ENCODE peak calls at places on chromosomes 4 and X, in six cellular contexts. M is WTC11, V is GM23338, U is K562, H is H1, N is GM12878. E is an unnamed sample.

GRCh38 chrX:110699109-110699508 is 96.5 kb downstream of the CHRDL1 start:
- DNase-seq in M (no peak), V (no peak), U (no peak), H (no peak), N (no peak), E (no peak)

GRCh38 chr4:122639181-122639580 is 18.3 kb upstream of the IL21 start:
- DNase-seq in M (no peak), V (no peak), U (no peak), H (no peak), N (no peak), E (no peak)

GRCh38 chr4:177177446-177178160 is 132.1 kb upstream of the NEIL3 start:
- DNase-seq in M (no peak), V (no peak), U (no peak), H (no peak), N (no peak), E (no peak)

GRCh38 chr4:159290321-159291030 is 187.6 kb downstream of the RAPGEF2 start:
- DNase-seq in M (no peak), V (no peak), U (no peak), H (no peak), N (no peak), E (no peak)

GRCh38 chrX:136065044-136065671 is 79.9 kb downstream of the SLC9A6 start:
- DNase-seq in M (no peak), V (no peak), U (no peak), H (no peak), N (no peak), E (peak)

GRCh38 chrX:97372006-97372766 is 488.5 kb downstream of the RPA4 start:
- DNase-seq in M (no peak), V (no peak), U (no peak), H (no peak), N (no peak), E (no peak)

GRCh38 chrX:114073926-114074325 is 510.0 kb upstream of the HTR2C start:
- DNase-seq in M (no peak), V (no peak), U (no peak), H (no peak), N (no peak), E (no peak)

GRCh38 chr4:120731561-120731960 is 191.0 kb downstream of the PRDM5 start:
- DNase-seq in M (no peak), V (no peak), U (no peak), H (no peak), N (no peak), E (no peak)

GRCh38 chr4:8147231-8147970 is 11.2 kb downstream of the ABLIM2 start:
- DNase-seq in M (no peak), V (peak), U (no peak), H (no peak), N (no peak), E (no peak)

GRCh38 chr4:2333916-2334644 is 72.2 kb upstream of the MXD4 start:
- DNase-seq in M (no peak), V (no peak), U (no peak), H (no peak), N (no peak), E (no peak)

GRCh38 chr4:112411781-112412281 is 104.1 kb downstream of the NEUROG2 start:
- DNase-seq in M (peak), V (peak), U (no peak), H (peak), N (no peak), E (no peak)

GRCh38 chr4:142405021-142405991 is 440.8 kb downstream of the INPP4B start:
- DNase-seq in M (no peak), V (peak), U (no peak), H (no peak), N (peak), E (no peak)

GRCh38 chrX:70720721-70721120 is 187.8 kb downstream of the TEX11 start:
- DNase-seq in M (no peak), V (no peak), U (no peak), H (no peak), N (no peak), E (no peak)

GRCh38 chrX:120269379-120270035 is 18.9 kb downstream of the ZBTB33 start:
- DNase-seq in M (no peak), V (no peak), U (no peak), H (no peak), N (no peak), E (no peak)

GRCh38 chr4:105807496-105807895 is 87.8 kb upstream of the NPNT start:
- DNase-seq in M (no peak), V (no peak), U (no peak), H (no peak), N (no peak), E (no peak)

GRCh38 chrX:53088136-53088974 is 5.6 kb upstream of the KANTR start:
- DNase-seq in M (peak), V (peak), U (no peak), H (peak), N (no peak), E (no peak)

GRCh38 chr4:109005523-109005922 is 242.7 kb upstream of the ETNPPL start:
- DNase-seq in M (no peak), V (no peak), U (no peak), H (no peak), N (no peak), E (no peak)

GRCh38 chr4:19262467-19262866 is 989.2 kb upstream of the SLIT2 start:
- DNase-seq in M (no peak), V (no peak), U (no peak), H (no peak), N (no peak), E (no peak)

GRCh38 chrX:13164611-13165010 is 120.2 kb upstream of the FAM9C start:
- DNase-seq in M (no peak), V (peak), U (no peak), H (no peak), N (no peak), E (no peak)

GRCh38 chrX:74242050-74242449 is 61.9 kb upstream of the ZCCHC13 start:
- DNase-seq in M (no peak), V (no peak), U (no peak), H (no peak), N (no peak), E (peak)

GRCh38 chr4:123649644-123650356 is 253.2 kb downstream of the SPRY1 start:
- DNase-seq in M (peak), V (peak), U (no peak), H (no peak), N (no peak), E (peak)

GRCh38 chr4:173509031-173510001 is 20.7 kb downstream of the HAND2 start:
- DNase-seq in M (no peak), V (peak), U (no peak), H (peak), N (no peak), E (no peak)

GRCh38 chr4:186778134-186778533 is 54.5 kb upstream of the FAT1 start:
- DNase-seq in M (no peak), V (peak), U (no peak), H (no peak), N (no peak), E (no peak)

GRCh38 chr4:84051728-84052127 is 447.4 kb downstream of the NKX6-1 start:
- DNase-seq in M (no peak), V (peak), U (no peak), H (no peak), N (no peak), E (no peak)

GRCh38 chr4:15410750-15411149 is 17.1 kb upstream of the C1QTNF7 start:
- DNase-seq in M (no peak), V (no peak), U (no peak), H (no peak), N (no peak), E (no peak)

GRCh38 chr4:158535130-158535614 is 13.5 kb downstream of the RXFP1 start:
- DNase-seq in M (no peak), V (no peak), U (no peak), H (no peak), N (no peak), E (no peak)

GRCh38 chr4:82500106-82500738 is 61.6 kb downstream of the TMEM150C start:
- DNase-seq in M (no peak), V (no peak), U (no peak), H (no peak), N (no peak), E (no peak)

GRCh38 chr4:145345401-145345800 is 136.3 kb upstream of the SMAD1 start:
- DNase-seq in M (no peak), V (no peak), U (no peak), H (no peak), N (no peak), E (no peak)

GRCh38 chr4:77193511-77194236 is 36.7 kb downstream of the CCNG2 start:
- DNase-seq in M (peak), V (peak), U (peak), H (peak), N (peak), E (no peak)

GRCh38 chr4:99159699-99160098 is 15.6 kb upstream of the ADH4 start:
- DNase-seq in M (no peak), V (no peak), U (no peak), H (no peak), N (no peak), E (peak)

DNA sequence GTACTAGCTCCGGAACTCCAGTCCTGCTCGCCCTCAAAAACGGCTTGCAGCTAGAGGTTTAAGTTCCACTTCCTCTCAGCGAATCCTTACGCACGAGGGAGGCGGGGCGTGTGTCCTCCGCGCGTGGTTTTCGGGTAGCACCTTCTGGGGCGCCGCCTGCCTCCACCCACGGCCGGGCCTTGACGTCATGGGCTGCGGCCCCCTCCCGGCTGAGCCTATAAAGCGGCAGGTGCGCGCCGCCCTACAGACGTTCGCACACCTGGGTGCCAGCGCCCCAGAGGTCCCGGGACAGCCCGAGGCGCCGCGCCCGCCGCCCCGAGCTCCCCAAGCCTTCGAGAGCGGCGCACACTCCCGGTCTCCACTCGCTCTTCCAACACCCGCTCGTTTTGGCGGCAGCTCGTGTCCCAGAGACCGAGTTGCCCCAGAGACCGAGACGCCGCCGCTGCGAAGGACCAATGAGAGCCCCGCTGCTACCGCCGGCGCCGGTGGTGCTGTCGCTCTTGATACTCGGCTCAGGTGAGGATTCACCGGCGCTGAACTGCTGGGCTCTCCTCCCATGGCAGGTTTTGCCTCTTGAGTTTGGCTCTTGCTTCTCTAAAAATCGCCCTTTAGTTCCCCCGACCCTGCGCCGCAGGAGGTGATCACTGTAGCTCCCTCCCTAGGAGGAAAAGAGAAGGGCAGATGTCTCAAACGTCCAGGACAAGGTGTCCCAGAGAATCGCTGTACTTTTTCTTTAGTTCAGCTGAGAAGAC is at the start of gene AREG:
- DNase-seq in M (peak), V (peak), U (peak), H (peak), N (peak), E (peak)
- TF ChIP-seq CREB1 in M (no peak), V (peak), U (peak), H (peak), N (peak), E (no peak)

DNA sequence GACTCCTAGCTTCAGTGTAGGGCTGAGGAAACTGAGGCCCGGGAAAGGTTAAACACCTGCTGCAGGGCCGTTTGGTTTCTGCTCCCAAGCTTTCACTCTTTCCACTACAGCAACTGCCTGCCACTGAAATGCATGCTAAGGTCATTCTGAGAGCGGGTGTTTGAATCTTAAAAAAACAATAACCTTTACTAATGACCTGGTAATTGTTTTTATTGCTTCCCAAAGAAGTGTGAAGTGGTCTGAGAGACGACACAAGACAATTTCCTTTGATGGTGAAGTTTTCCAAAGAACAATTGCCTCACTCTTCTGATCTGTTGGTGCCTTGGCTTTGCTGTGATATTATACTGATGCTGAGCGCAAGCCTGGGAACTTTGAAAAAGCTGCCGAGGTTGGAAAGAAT is 68.0 kb upstream of the SOD3 start:
- DNase-seq in M (no peak), V (no peak), U (no peak), H (peak), N (no peak), E (no peak)
- TF ChIP-seq CREB1 in M (no peak), V (no peak), U (no peak), H (no peak), N (no peak), E (no peak)

DNA sequence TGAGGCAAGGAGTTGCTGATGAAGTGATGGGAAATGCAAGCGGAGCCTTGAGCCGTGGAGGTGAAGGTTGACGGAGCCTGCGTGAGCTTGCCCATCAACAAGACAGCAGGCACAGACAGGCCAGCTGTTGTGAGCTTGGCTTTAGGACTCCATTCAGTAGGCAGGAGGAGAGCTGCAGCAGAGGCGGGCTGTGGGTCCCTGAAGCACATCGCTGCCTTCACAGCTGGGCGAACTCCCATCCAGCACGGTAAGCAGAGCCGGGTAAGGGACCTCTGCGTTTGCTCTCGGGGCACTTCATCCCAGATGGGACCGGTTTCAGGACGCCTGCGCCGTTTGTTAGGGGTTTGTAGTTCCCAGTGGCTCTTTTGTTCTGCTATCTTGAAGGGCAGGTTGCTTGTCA is 54.8 kb upstream of the CLDN34 start:
- DNase-seq in M (peak), V (peak), U (no peak), H (peak), N (no peak), E (no peak)
- TF ChIP-seq CREB1 in M (no peak), V (no peak), U (no peak), H (no peak), N (no peak), E (no peak)

GRCh38 chr4:94892051-94892450 is 134.3 kb downstream of the BMPR1B start:
- DNase-seq in M (no peak), V (no peak), U (no peak), H (no peak), N (no peak), E (no peak)

GRCh38 chr4:94889961-94890360 is 132.2 kb downstream of the BMPR1B start:
- DNase-seq in M (no peak), V (peak), U (no peak), H (no peak), N (no peak), E (no peak)

GRCh38 chr4:94887027-94887426 is 129.3 kb downstream of the BMPR1B start:
- DNase-seq in M (no peak), V (no peak), U (no peak), H (no peak), N (no peak), E (no peak)

GRCh38 chr4:94890579-94890978 is 132.8 kb downstream of the BMPR1B start:
- DNase-seq in M (no peak), V (no peak), U (no peak), H (no peak), N (no peak), E (no peak)

DNA sequence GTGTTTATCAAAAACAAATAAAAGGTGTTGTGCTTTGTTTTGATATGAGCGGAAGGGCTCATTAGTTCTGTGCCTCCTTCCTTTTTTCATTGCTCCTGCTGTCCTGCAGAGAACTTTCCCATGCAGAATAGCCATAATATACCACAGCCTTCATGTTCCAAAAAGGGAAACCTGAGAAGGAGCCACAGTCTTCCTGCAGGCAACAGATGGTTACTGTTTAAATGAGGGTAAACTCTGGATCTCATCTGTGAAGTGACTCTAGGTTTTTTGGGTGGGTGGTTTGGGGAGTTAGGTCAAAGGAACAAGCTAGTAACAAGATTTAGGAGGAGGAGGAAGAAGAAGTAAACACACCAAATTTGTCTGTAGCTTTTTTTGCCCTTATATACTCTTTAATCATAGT is 131.8 kb downstream of the BMPR1B start:
- DNase-seq in M (no peak), V (no peak), U (no peak), H (no peak), N (no peak), E (no peak)
- TF ChIP-seq CREB1 in M (no peak), V (no peak), U (no peak), H (no peak), N (no peak), E (no peak)

GRCh38 chr4:11614426-11614825 is 185.7 kb upstream of the HS3ST1 start:
- DNase-seq in M (no peak), V (no peak), U (no peak), H (no peak), N (no peak), E (no peak)
- TF ChIP-seq CREB1 in M (no peak), V (no peak), U (no peak), H (no peak), N (no peak), E (no peak)

GRCh38 chrX:49233176-49233575 is at the start of gene CACNA1F:
- DNase-seq in M (no peak), V (no peak), U (no peak), H (no peak), N (no peak), E (no peak)
- TF ChIP-seq CREB1 in M (no peak), V (no peak), U (no peak), H (no peak), N (no peak), E (no peak)

DNA sequence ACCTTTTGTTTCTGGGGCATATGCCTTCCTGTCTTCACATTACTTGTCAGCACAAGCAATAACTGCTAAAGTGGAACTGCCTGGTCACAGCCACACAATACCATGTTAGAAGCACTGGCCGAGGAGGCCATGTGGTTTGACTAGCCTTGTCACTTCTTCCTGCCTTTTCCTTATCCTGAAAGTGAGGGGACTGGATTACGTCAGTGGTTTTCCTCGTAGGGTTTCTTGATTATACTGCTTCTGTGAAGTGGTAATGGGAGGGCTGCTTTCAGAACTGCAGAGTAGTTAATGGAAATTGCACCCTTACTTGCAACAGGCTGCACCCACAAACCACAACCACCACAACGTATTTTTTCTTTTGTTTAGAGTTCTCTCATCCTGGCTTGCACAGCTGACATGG is 26.6 kb downstream of the ZRSR2 start:
- DNase-seq in M (no peak), V (peak), U (no peak), H (no peak), N (peak), E (no peak)
- TF ChIP-seq CREB1 in M (no peak), V (no peak), U (no peak), H (no peak), N (no peak), E (no peak)

GRCh38 chrX:21933077-21933476 is 7.4 kb upstream of the SMS start:
- DNase-seq in M (peak), V (peak), U (no peak), H (peak), N (no peak), E (no peak)
- TF ChIP-seq CREB1 in M (no peak), V (no peak), U (no peak), H (no peak), N (no peak), E (no peak)

GRCh38 chr4:41890085-41890484 is 45.1 kb upstream of the TMEM33 start:
- DNase-seq in M (no peak), V (no peak), U (no peak), H (no peak), N (no peak), E (no peak)

GRCh38 chr4:41885456-41885855 is 49.8 kb upstream of the TMEM33 start:
- DNase-seq in M (no peak), V (no peak), U (no peak), H (no peak), N (no peak), E (no peak)

GRCh38 chr4:41887322-41887721 is 47.9 kb upstream of the TMEM33 start:
- DNase-seq in M (no peak), V (no peak), U (no peak), H (no peak), N (no peak), E (no peak)

GRCh38 chr4:41889328-41889727 is 45.9 kb upstream of the TMEM33 start:
- DNase-seq in M (no peak), V (peak), U (no peak), H (no peak), N (no peak), E (no peak)

GRCh38 chr4:41887821-41888699 is 47.2 kb upstream of the TMEM33 start:
- DNase-seq in M (peak), V (peak), U (peak), H (no peak), N (no peak), E (peak)
- TF ChIP-seq CREB1 in M (no peak), V (no peak), U (no peak), H (no peak), N (no peak), E (no peak)